ENCODE peak calls at places on chromosome 3, in five cellular contexts. One of them, this sample, is unnamed.
A peak's percentile ranks its signal among the peaks of the same experiment; 100 is the strongest.

GRCh38 chr3:32349184-32349583 is 42.5 kb upstream of the CMTM7 start:
- DNase-seq in heart right ventricle: no peak
- DNase-seq in PC-3: no peak
- DNase-seq in Panc1: no peak
- DNase-seq in AG04449: no peak
- DNase-seq in this sample: no peak

GRCh38 chr3:105235785-105236184 is 130.9 kb upstream of the ALCAM start:
- DNase-seq in heart right ventricle: no peak
- DNase-seq in PC-3: no peak
- DNase-seq in Panc1: no peak
- DNase-seq in AG04449: no peak
- DNase-seq in this sample: no peak

GRCh38 chr3:39361252-39361927 is 21.8 kb upstream of the SLC25A38 start:
- DNase-seq in heart right ventricle: no peak
- DNase-seq in PC-3: no peak
- DNase-seq in Panc1: no peak
- DNase-seq in AG04449: no peak
- DNase-seq in this sample: no peak

GRCh38 chr3:133504736-133505135 is 68.8 kb upstream of the CDV3 start:
- DNase-seq in heart right ventricle: no peak
- DNase-seq in PC-3: no peak
- DNase-seq in Panc1: no peak
- DNase-seq in AG04449: no peak
- DNase-seq in this sample: no peak

GRCh38 chr3:88433572-88433971 is 283.8 kb downstream of the C3orf38 start:
- DNase-seq in heart right ventricle: no peak
- DNase-seq in PC-3: no peak
- DNase-seq in Panc1: no peak
- DNase-seq in AG04449: no peak
- DNase-seq in this sample: no peak

GRCh38 chr3:194205675-194206133 is 69.8 kb downstream of the HES1 start:
- DNase-seq in heart right ventricle: no peak
- DNase-seq in PC-3: peak; percentile 57
- DNase-seq in Panc1: no peak
- DNase-seq in AG04449: no peak
- DNase-seq in this sample: no peak

GRCh38 chr3:132659000-132659369 is 624 bp downstream of the ACAD11 start:
- DNase-seq in heart right ventricle: no peak
- DNase-seq in PC-3: no peak
- DNase-seq in Panc1: no peak
- DNase-seq in AG04449: no peak
- DNase-seq in this sample: no peak

GRCh38 chr3:11953778-11954177 is 50.4 kb upstream of the SYN2 start:
- DNase-seq in heart right ventricle: no peak
- DNase-seq in PC-3: no peak
- DNase-seq in Panc1: no peak
- DNase-seq in AG04449: no peak
- DNase-seq in this sample: no peak

GRCh38 chr3:47901280-47901833 is 98.4 kb downstream of the DHX30 start:
- DNase-seq in heart right ventricle: no peak
- DNase-seq in PC-3: no peak
- DNase-seq in Panc1: no peak
- DNase-seq in AG04449: no peak
- DNase-seq in this sample: no peak

GRCh38 chr3:23002846-23003800 is 200.0 kb upstream of the UBE2E2 start:
- DNase-seq in heart right ventricle: no peak
- DNase-seq in PC-3: peak; percentile 50
- DNase-seq in Panc1: no peak
- DNase-seq in AG04449: no peak
- DNase-seq in this sample: no peak

GRCh38 chr3:141523615-141524375 is 37.0 kb downstream of the RASA2 start:
- DNase-seq in heart right ventricle: no peak
- DNase-seq in PC-3: peak; percentile 43
- DNase-seq in Panc1: no peak
- DNase-seq in AG04449: no peak
- DNase-seq in this sample: no peak

GRCh38 chr3:99484871-99485270 is 153.5 kb upstream of the COL8A1 start:
- DNase-seq in heart right ventricle: no peak
- DNase-seq in PC-3: no peak
- DNase-seq in Panc1: no peak
- DNase-seq in AG04449: no peak
- DNase-seq in this sample: no peak

GRCh38 chr3:22986958-22987357 is 216.2 kb upstream of the UBE2E2 start:
- DNase-seq in heart right ventricle: no peak
- DNase-seq in PC-3: no peak
- DNase-seq in Panc1: no peak
- DNase-seq in AG04449: no peak
- DNase-seq in this sample: no peak

GRCh38 chr3:141441381-141442365 is 45.2 kb upstream of the RASA2 start:
- DNase-seq in heart right ventricle: peak; percentile 62
- DNase-seq in PC-3: peak; percentile 77
- DNase-seq in Panc1: peak; percentile 22
- DNase-seq in AG04449: peak; percentile 73
- DNase-seq in this sample: no peak

GRCh38 chr3:71310595-71311319 is 272.8 kb downstream of the FOXP1 start:
- DNase-seq in heart right ventricle: peak; percentile 44
- DNase-seq in PC-3: no peak
- DNase-seq in Panc1: no peak
- DNase-seq in AG04449: no peak
- DNase-seq in this sample: peak; percentile 44

GRCh38 chr3:64554086-64554920 is 133.5 kb downstream of the ADAMTS9 start:
- DNase-seq in heart right ventricle: no peak
- DNase-seq in PC-3: no peak
- DNase-seq in Panc1: no peak
- DNase-seq in AG04449: no peak
- DNase-seq in this sample: no peak

GRCh38 chr3:98010194-98010882 is 24.8 kb downstream of the GABRR3 start:
- DNase-seq in heart right ventricle: no peak
- DNase-seq in PC-3: no peak
- DNase-seq in Panc1: no peak
- DNase-seq in AG04449: no peak
- DNase-seq in this sample: no peak

GRCh38 chr3:45137656-45138181 is 8.5 kb downstream of the CDCP1 start:
- DNase-seq in heart right ventricle: no peak
- DNase-seq in PC-3: peak; percentile 65
- DNase-seq in Panc1: no peak
- DNase-seq in AG04449: no peak
- DNase-seq in this sample: no peak
- TF ChIP-seq CTCF in heart right ventricle: no peak
- TF ChIP-seq CTCF in PC-3: no peak
- TF ChIP-seq CTCF in Panc1: no peak
- TF ChIP-seq CTCF in AG04449: no peak
- TF ChIP-seq CTCF in this sample: no peak

GRCh38 chr3:114333923-114334240 is 40.1 kb downstream of the TIGIT start:
- DNase-seq in heart right ventricle: no peak
- DNase-seq in PC-3: no peak
- DNase-seq in Panc1: no peak
- DNase-seq in AG04449: no peak
- DNase-seq in this sample: no peak
- H3K4me3 ChIP-seq in heart right ventricle: no peak overlapping the region
- H3K4me3 ChIP-seq in PC-3: no peak overlapping the region
- H3K4me3 ChIP-seq in Panc1: no peak overlapping the region
- H3K4me3 ChIP-seq in AG04449: no peak overlapping the region
- H3K4me3 ChIP-seq in this sample: no peak overlapping the region

DNA sequence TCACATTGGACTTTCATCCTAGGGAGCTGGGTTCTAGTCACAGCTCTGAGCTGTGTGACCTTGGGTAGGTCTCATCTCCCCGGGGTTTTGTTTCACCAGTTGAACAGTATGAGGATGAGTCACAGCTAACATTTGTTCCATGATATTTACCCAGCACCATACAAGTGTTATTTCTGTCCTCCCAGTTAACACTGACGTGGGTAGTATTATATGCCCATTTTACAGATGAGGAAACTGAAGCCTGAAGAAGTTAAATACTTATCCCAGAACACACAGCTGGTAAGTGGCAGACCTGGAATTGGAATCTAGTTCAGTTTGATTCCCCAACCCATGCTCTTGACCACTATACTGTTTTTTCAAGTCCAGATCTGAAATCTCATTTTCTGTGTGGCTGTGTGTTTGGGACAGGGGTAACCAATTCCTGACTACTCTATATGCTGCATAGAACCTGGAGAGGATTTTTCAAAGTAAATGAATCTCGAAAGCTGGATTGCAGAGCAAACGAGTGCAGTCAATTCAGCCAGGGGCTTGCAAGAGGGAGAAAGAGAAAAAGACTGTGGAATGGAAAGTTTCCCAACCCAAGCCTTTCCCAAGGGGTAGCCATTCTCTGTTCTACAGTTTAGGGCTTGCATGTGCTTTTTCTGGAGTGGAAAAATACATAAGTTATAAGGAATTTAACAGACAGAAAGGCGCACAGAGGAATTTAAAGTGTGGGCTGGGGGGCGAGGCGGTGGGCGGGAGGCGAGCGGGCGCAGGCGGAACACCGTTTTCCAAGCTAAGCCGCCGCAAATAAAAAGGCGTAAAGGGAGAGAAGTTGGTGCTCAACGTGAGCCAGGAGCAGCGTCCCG is 684 bp upstream of the RARB start:
- DNase-seq in heart right ventricle: no peak
- DNase-seq in PC-3: no peak
- DNase-seq in Panc1: no peak
- DNase-seq in AG04449: no peak
- DNase-seq in this sample: no peak
- TF ChIP-seq CTCF in heart right ventricle: no peak
- TF ChIP-seq CTCF in PC-3: no peak
- TF ChIP-seq CTCF in Panc1: no peak
- TF ChIP-seq CTCF in AG04449: no peak
- TF ChIP-seq CTCF in this sample: no peak

GRCh38 chr3:42192334-42193200 is 73.4 kb downstream of the CCK start:
- DNase-seq in heart right ventricle: no peak
- DNase-seq in PC-3: no peak
- DNase-seq in Panc1: no peak
- DNase-seq in AG04449: no peak
- DNase-seq in this sample: no peak
- H3K4me3 ChIP-seq in heart right ventricle: no peak overlapping the region
- H3K4me3 ChIP-seq in PC-3: no peak overlapping the region
- H3K4me3 ChIP-seq in Panc1: no peak overlapping the region
- H3K4me3 ChIP-seq in AG04449: no peak overlapping the region
- H3K4me3 ChIP-seq in this sample: no peak overlapping the region

DNA sequence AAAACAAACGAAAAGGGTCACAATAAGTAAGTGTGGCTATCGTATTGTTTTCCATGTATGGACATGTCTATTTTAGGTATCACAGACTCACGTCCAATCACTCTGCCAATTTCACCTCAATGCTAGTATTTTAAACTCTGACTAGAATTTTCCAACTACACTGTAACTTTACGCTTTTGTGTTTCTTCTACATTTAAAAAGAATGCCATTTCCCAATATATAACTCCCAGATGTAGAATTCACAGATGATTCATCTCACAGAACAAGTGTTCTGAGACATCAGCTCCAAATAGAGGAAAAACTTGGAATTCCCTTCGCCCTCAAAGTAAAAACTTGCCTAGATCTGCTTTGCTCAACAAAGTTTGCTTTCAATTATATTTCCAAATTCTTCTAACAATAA is 14.2 kb downstream of the LRIG1 start:
- DNase-seq in heart right ventricle: no peak
- DNase-seq in PC-3: no peak
- DNase-seq in Panc1: no peak
- DNase-seq in AG04449: no peak
- DNase-seq in this sample: peak; percentile 61
- TF ChIP-seq CTCF in heart right ventricle: no peak
- TF ChIP-seq CTCF in PC-3: no peak
- TF ChIP-seq CTCF in Panc1: no peak
- TF ChIP-seq CTCF in AG04449: no peak
- TF ChIP-seq CTCF in this sample: no peak

DNA sequence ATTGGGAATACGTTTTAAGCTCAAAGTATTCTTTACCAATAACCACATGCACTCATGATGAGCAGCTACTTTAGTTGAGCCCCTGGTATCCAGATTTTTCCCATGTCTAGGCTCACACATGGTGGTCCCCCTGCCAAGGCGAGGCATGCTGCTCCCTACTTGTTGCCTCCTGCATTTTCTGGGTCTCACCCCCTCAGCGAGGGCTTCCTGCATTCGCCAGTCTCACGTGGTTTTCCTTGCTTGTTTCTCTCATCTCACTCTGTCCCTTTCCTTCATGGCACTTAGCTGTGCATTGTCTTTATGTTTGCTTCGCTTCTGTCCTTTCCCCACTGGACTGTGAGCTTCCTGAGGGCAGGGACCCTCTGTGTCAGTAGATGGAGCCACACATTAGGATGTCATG is 99.2 kb downstream of the PDZRN3 start:
- DNase-seq in heart right ventricle: no peak
- DNase-seq in PC-3: no peak
- DNase-seq in Panc1: no peak
- DNase-seq in AG04449: no peak
- DNase-seq in this sample: no peak
- H3K4me3 ChIP-seq in heart right ventricle: no peak overlapping the region
- H3K4me3 ChIP-seq in PC-3: no peak overlapping the region
- H3K4me3 ChIP-seq in Panc1: no peak overlapping the region
- H3K4me3 ChIP-seq in AG04449: no peak overlapping the region
- H3K4me3 ChIP-seq in this sample: no peak overlapping the region

GRCh38 chr3:128859573-128860154 is 19.8 kb upstream of the ACAD9 start:
- DNase-seq in heart right ventricle: no peak
- DNase-seq in PC-3: no peak
- DNase-seq in Panc1: no peak
- DNase-seq in AG04449: no peak
- DNase-seq in this sample: no peak

GRCh38 chr3:128861491-128861890 is 17.9 kb upstream of the ACAD9 start:
- DNase-seq in heart right ventricle: no peak
- DNase-seq in PC-3: no peak
- DNase-seq in Panc1: no peak
- DNase-seq in AG04449: no peak
- DNase-seq in this sample: no peak

GRCh38 chr3:128864351-128864811 is 15.0 kb upstream of the ACAD9 start:
- DNase-seq in heart right ventricle: no peak
- DNase-seq in PC-3: no peak
- DNase-seq in Panc1: no peak
- DNase-seq in AG04449: no peak
- DNase-seq in this sample: no peak

GRCh38 chr3:128867200-128868125 is 12.0 kb upstream of the ACAD9 start:
- DNase-seq in heart right ventricle: no peak
- DNase-seq in PC-3: no peak
- DNase-seq in Panc1: no peak
- DNase-seq in AG04449: no peak
- DNase-seq in this sample: no peak

DNA sequence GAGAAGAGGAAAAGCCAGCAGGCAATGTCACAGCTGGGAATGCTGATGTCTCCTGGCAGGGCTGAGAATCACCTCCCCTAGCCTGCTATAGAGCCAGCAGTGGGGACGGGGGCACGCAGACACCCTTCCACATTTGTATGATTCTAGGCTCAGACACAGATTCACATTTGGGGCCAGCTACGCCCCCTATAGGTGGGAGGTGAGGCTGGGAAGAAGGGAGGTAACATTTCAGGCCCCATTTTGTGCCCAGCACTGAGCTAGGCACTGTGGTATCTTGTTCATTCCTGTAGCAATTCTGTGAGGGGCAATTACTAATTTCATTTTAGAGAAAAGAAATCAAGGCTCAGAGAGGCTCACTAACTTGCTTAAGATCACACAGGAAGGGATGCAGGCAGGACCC is 15.9 kb upstream of the ACAD9 start:
- DNase-seq in heart right ventricle: no peak
- DNase-seq in PC-3: no peak
- DNase-seq in Panc1: no peak
- DNase-seq in AG04449: no peak
- DNase-seq in this sample: no peak
- TF ChIP-seq CTCF in heart right ventricle: peak; percentile 23
- TF ChIP-seq CTCF in PC-3: peak; percentile 35
- TF ChIP-seq CTCF in Panc1: no peak
- TF ChIP-seq CTCF in AG04449: peak; percentile 8
- TF ChIP-seq CTCF in this sample: peak; percentile 26

GRCh38 chr3:114331710-114332109 is 37.9 kb downstream of the TIGIT start:
- DNase-seq in heart right ventricle: no peak
- DNase-seq in PC-3: no peak
- DNase-seq in Panc1: no peak
- DNase-seq in AG04449: no peak
- DNase-seq in this sample: no peak
- H3K4me3 ChIP-seq in heart right ventricle: no peak overlapping the region
- H3K4me3 ChIP-seq in PC-3: no peak overlapping the region
- H3K4me3 ChIP-seq in Panc1: no peak overlapping the region
- H3K4me3 ChIP-seq in AG04449: no peak overlapping the region
- H3K4me3 ChIP-seq in this sample: no peak overlapping the region